ENCODE peak calls at places on chromosomes 7 and 10, in nine cellular contexts. One of them, this sample, is unnamed.

GRCh38 chr7:139095194-139095659 is 14.3 kb downstream of the ZC3HAV1 start:
- DNase-seq in progenitor cell of endocrine pancreas: no peak
- DNase-seq in H54: no peak
- DNase-seq in GF-D8: peak
- DNase-seq in NCI-H748 treated with DMSO at 0.1 percent for 48 hours: no peak
- DNase-seq in ELR: no peak
- DNase-seq in K562: peak
- DNase-seq in left colon: no peak
- DNase-seq in amygdala: no peak
- DNase-seq in this sample: peak

GRCh38 chr7:102444961-102445673 is 11.7 kb downstream of the ORAI2 start:
- DNase-seq in left colon: no peak
- DNase-seq in GF-D8: no peak
- DNase-seq in amygdala: no peak
- DNase-seq in H54: no peak
- DNase-seq in ELR: no peak
- DNase-seq in K562: peak
- DNase-seq in NCI-H748 treated with DMSO at 0.1 percent for 48 hours: no peak
- DNase-seq in progenitor cell of endocrine pancreas: no peak
- DNase-seq in this sample: no peak

GRCh38 chr10:89426230-89426868 is 12.0 kb downstream of the IFIT5 start:
- DNase-seq in GF-D8: no peak
- DNase-seq in progenitor cell of endocrine pancreas: no peak
- DNase-seq in amygdala: no peak
- DNase-seq in left colon: no peak
- DNase-seq in NCI-H748 treated with DMSO at 0.1 percent for 48 hours: peak
- DNase-seq in K562: peak
- DNase-seq in H54: peak
- DNase-seq in ELR: peak
- DNase-seq in this sample: no peak

GRCh38 chr7:116802144-116802747 is 60.1 kb upstream of the CAPZA2 start:
- DNase-seq in left colon: no peak
- DNase-seq in GF-D8: no peak
- DNase-seq in amygdala: no peak
- DNase-seq in NCI-H748 treated with DMSO at 0.1 percent for 48 hours: no peak
- DNase-seq in ELR: no peak
- DNase-seq in progenitor cell of endocrine pancreas: no peak
- DNase-seq in H54: no peak
- DNase-seq in K562: no peak
- DNase-seq in this sample: no peak

GRCh38 chr7:73482746-73483145 is 39.3 kb downstream of the BAZ1B start:
- DNase-seq in progenitor cell of endocrine pancreas: no peak
- DNase-seq in GF-D8: no peak
- DNase-seq in NCI-H748 treated with DMSO at 0.1 percent for 48 hours: no peak
- DNase-seq in H54: no peak
- DNase-seq in K562: no peak
- DNase-seq in left colon: no peak
- DNase-seq in amygdala: no peak
- DNase-seq in ELR: no peak
- DNase-seq in this sample: no peak

GRCh38 chr10:3057946-3058345 is 9.4 kb upstream of the PFKP start:
- DNase-seq in NCI-H748 treated with DMSO at 0.1 percent for 48 hours: no peak
- DNase-seq in ELR: no peak
- DNase-seq in amygdala: no peak
- DNase-seq in left colon: no peak
- DNase-seq in GF-D8: no peak
- DNase-seq in K562: no peak
- DNase-seq in H54: no peak
- DNase-seq in progenitor cell of endocrine pancreas: no peak
- DNase-seq in this sample: no peak

GRCh38 chr7:2972531-2973161 is 71.0 kb downstream of the CARD11 start:
- DNase-seq in progenitor cell of endocrine pancreas: no peak
- DNase-seq in NCI-H748 treated with DMSO at 0.1 percent for 48 hours: no peak
- DNase-seq in H54: no peak
- DNase-seq in K562: no peak
- DNase-seq in ELR: no peak
- DNase-seq in GF-D8: no peak
- DNase-seq in amygdala: no peak
- DNase-seq in left colon: no peak
- DNase-seq in this sample: no peak

GRCh38 chr7:1611708-1612241 is 41.9 kb upstream of the PSMG3 start:
- DNase-seq in progenitor cell of endocrine pancreas: no peak
- DNase-seq in NCI-H748 treated with DMSO at 0.1 percent for 48 hours: no peak
- DNase-seq in amygdala: peak
- DNase-seq in GF-D8: no peak
- DNase-seq in left colon: no peak
- DNase-seq in H54: peak
- DNase-seq in K562: no peak
- DNase-seq in ELR: peak
- DNase-seq in this sample: no peak